ENCODE peak calls at places on chromosomes 16 and 17, in nine cellular contexts. One of them, this sample, is unnamed.

GRCh38 chr17:81401727-81402529 is 6.7 kb downstream of the BAHCC1 start:
- DNase-seq in GM06990: no peak
- DNase-seq in AG09319: no peak
- DNase-seq in bronchial epithelial cell: no peak
- DNase-seq in PC-3: peak
- DNase-seq in AG10803: peak
- DNase-seq in AG04450: no peak
- DNase-seq in tibial nerve: no peak
- DNase-seq in pancreas: no peak
- DNase-seq in this sample: no peak

GRCh38 chr16:89320717-89321501 is 103.4 kb downstream of the ZNF778 start:
- DNase-seq in GM06990: no peak
- DNase-seq in AG09319: no peak
- DNase-seq in bronchial epithelial cell: peak
- DNase-seq in PC-3: peak
- DNase-seq in AG10803: no peak
- DNase-seq in AG04450: no peak
- DNase-seq in tibial nerve: no peak
- DNase-seq in pancreas: peak
- DNase-seq in this sample: no peak

GRCh38 chr16:22206847-22207714 is 1.0 kb downstream of the EEF2K start:
- DNase-seq in GM06990: peak
- DNase-seq in AG09319: no peak
- DNase-seq in bronchial epithelial cell: peak
- DNase-seq in PC-3: peak
- DNase-seq in AG10803: peak
- DNase-seq in AG04450: no peak
- DNase-seq in tibial nerve: peak
- DNase-seq in pancreas: peak
- DNase-seq in this sample: no peak

GRCh38 chr17:15456972-15457722 is 10.3 kb downstream of the CDRT4 start:
- DNase-seq in GM06990: no peak
- DNase-seq in AG09319: peak
- DNase-seq in bronchial epithelial cell: no peak
- DNase-seq in PC-3: peak
- DNase-seq in AG10803: peak
- DNase-seq in AG04450: peak
- DNase-seq in tibial nerve: peak
- DNase-seq in pancreas: peak
- DNase-seq in this sample: peak

GRCh38 chr16:10752843-10753523 is 9.3 kb downstream of the NUBP1 start:
- DNase-seq in GM06990: peak
- DNase-seq in AG09319: no peak
- DNase-seq in bronchial epithelial cell: no peak
- DNase-seq in PC-3: no peak
- DNase-seq in AG10803: no peak
- DNase-seq in AG04450: no peak
- DNase-seq in tibial nerve: peak
- DNase-seq in pancreas: no peak
- DNase-seq in this sample: no peak

GRCh38 chr17:64741038-64741641 is 79.0 kb upstream of the SMURF2 start:
- DNase-seq in GM06990: no peak
- DNase-seq in AG09319: no peak
- DNase-seq in bronchial epithelial cell: no peak
- DNase-seq in PC-3: no peak
- DNase-seq in AG10803: peak
- DNase-seq in AG04450: peak
- DNase-seq in tibial nerve: no peak
- DNase-seq in pancreas: peak
- DNase-seq in this sample: no peak

GRCh38 chr17:81285179-81285878 is 9.8 kb downstream of the SLC38A10 start:
- DNase-seq in GM06990: peak
- DNase-seq in AG09319: no peak
- DNase-seq in bronchial epithelial cell: no peak
- DNase-seq in PC-3: no peak
- DNase-seq in AG10803: peak
- DNase-seq in AG04450: no peak
- DNase-seq in tibial nerve: peak
- DNase-seq in pancreas: no peak
- DNase-seq in this sample: no peak

GRCh38 chr17:67993998-67994361 is 2.3 kb downstream of the C17orf58 start:
- DNase-seq in GM06990: no peak
- DNase-seq in AG09319: no peak
- DNase-seq in bronchial epithelial cell: no peak
- DNase-seq in PC-3: no peak
- DNase-seq in AG10803: no peak
- DNase-seq in AG04450: no peak
- DNase-seq in tibial nerve: no peak
- DNase-seq in pancreas: no peak
- DNase-seq in this sample: no peak

GRCh38 chr17:8133941-8134340 is 10.0 kb upstream of the HES7 start:
- DNase-seq in GM06990: no peak
- DNase-seq in AG09319: no peak
- DNase-seq in bronchial epithelial cell: no peak
- DNase-seq in PC-3: no peak
- DNase-seq in AG10803: no peak
- DNase-seq in AG04450: no peak
- DNase-seq in tibial nerve: no peak
- DNase-seq in pancreas: no peak
- DNase-seq in this sample: no peak

GRCh38 chr16:23607740-23608139 is 11.6 kb upstream of the NDUFAB1 start:
- DNase-seq in GM06990: no peak
- DNase-seq in AG09319: no peak
- DNase-seq in bronchial epithelial cell: peak
- DNase-seq in PC-3: peak
- DNase-seq in AG10803: no peak
- DNase-seq in AG04450: no peak
- DNase-seq in tibial nerve: no peak
- DNase-seq in pancreas: no peak
- DNase-seq in this sample: no peak

GRCh38 chr16:9092963-9093477 is 1.6 kb downstream of the HAPSTR1 start:
- DNase-seq in GM06990: peak
- DNase-seq in AG09319: no peak
- DNase-seq in bronchial epithelial cell: no peak
- DNase-seq in PC-3: no peak
- DNase-seq in AG10803: no peak
- DNase-seq in AG04450: no peak
- DNase-seq in tibial nerve: no peak
- DNase-seq in pancreas: peak
- DNase-seq in this sample: no peak

GRCh38 chr17:68383443-68384321 is 73.6 kb downstream of the WIPI1 start:
- DNase-seq in GM06990: no peak
- DNase-seq in AG09319: peak
- DNase-seq in bronchial epithelial cell: no peak
- DNase-seq in PC-3: peak
- DNase-seq in AG10803: peak
- DNase-seq in AG04450: peak
- DNase-seq in tibial nerve: no peak
- DNase-seq in pancreas: no peak
- DNase-seq in this sample: peak

GRCh38 chr17:21525464-21526130 is 149.4 kb downstream of the KCNJ12 start:
- DNase-seq in GM06990: no peak
- DNase-seq in AG09319: no peak
- DNase-seq in bronchial epithelial cell: no peak
- DNase-seq in PC-3: no peak
- DNase-seq in AG10803: no peak
- DNase-seq in AG04450: no peak
- DNase-seq in tibial nerve: no peak
- DNase-seq in pancreas: no peak
- DNase-seq in this sample: no peak

GRCh38 chr16:81335669-81336068 is 20.9 kb downstream of the GAN start:
- DNase-seq in GM06990: peak
- DNase-seq in AG09319: no peak
- DNase-seq in bronchial epithelial cell: no peak
- DNase-seq in PC-3: no peak
- DNase-seq in AG10803: no peak
- DNase-seq in AG04450: no peak
- DNase-seq in tibial nerve: no peak
- DNase-seq in pancreas: no peak
- DNase-seq in this sample: no peak

GRCh38 chr17:10469459-10469858 is at the start of gene MYH4:
- DNase-seq in GM06990: no peak
- DNase-seq in AG09319: no peak
- DNase-seq in bronchial epithelial cell: no peak
- DNase-seq in PC-3: no peak
- DNase-seq in AG10803: no peak
- DNase-seq in AG04450: no peak
- DNase-seq in tibial nerve: no peak
- DNase-seq in pancreas: no peak
- DNase-seq in this sample: no peak

GRCh38 chr17:62109378-62109902 is 44.4 kb upstream of the MED13 start:
- DNase-seq in GM06990: peak
- DNase-seq in AG09319: peak
- DNase-seq in bronchial epithelial cell: peak
- DNase-seq in PC-3: peak
- DNase-seq in AG10803: peak
- DNase-seq in AG04450: peak
- DNase-seq in tibial nerve: no peak
- DNase-seq in pancreas: peak
- DNase-seq in this sample: peak

GRCh38 chr17:70956731-70957130 is 787.4 kb downstream of the KCNJ2 start:
- DNase-seq in GM06990: no peak
- DNase-seq in AG09319: no peak
- DNase-seq in bronchial epithelial cell: no peak
- DNase-seq in PC-3: no peak
- DNase-seq in AG10803: peak
- DNase-seq in AG04450: no peak
- DNase-seq in tibial nerve: no peak
- DNase-seq in pancreas: no peak
- DNase-seq in this sample: no peak

GRCh38 chr17:17792551-17793377 is 44.0 kb downstream of the SREBF1 start:
- DNase-seq in GM06990: no peak
- DNase-seq in AG09319: no peak
- DNase-seq in bronchial epithelial cell: peak
- DNase-seq in PC-3: peak
- DNase-seq in AG10803: peak
- DNase-seq in AG04450: no peak
- DNase-seq in tibial nerve: no peak
- DNase-seq in pancreas: no peak
- DNase-seq in this sample: no peak
- TF ChIP-seq CTCF in GM06990: no peak
- TF ChIP-seq CTCF in AG09319: no peak
- TF ChIP-seq CTCF in bronchial epithelial cell: no peak
- TF ChIP-seq CTCF in PC-3: no peak
- TF ChIP-seq CTCF in AG10803: no peak
- TF ChIP-seq CTCF in AG04450: no peak
- TF ChIP-seq CTCF in tibial nerve: no peak
- TF ChIP-seq CTCF in pancreas: no peak
- TF ChIP-seq CTCF in this sample: no peak

GRCh38 chr16:86296263-86296662 is 214.1 kb upstream of the FOXF1 start:
- DNase-seq in GM06990: no peak
- DNase-seq in AG09319: no peak
- DNase-seq in bronchial epithelial cell: no peak
- DNase-seq in PC-3: no peak
- DNase-seq in AG10803: no peak
- DNase-seq in AG04450: no peak
- DNase-seq in tibial nerve: no peak
- DNase-seq in pancreas: no peak
- DNase-seq in this sample: no peak
- TF ChIP-seq CTCF in GM06990: no peak
- TF ChIP-seq CTCF in AG09319: no peak
- TF ChIP-seq CTCF in bronchial epithelial cell: no peak
- TF ChIP-seq CTCF in PC-3: no peak
- TF ChIP-seq CTCF in AG10803: no peak
- TF ChIP-seq CTCF in AG04450: no peak
- TF ChIP-seq CTCF in tibial nerve: no peak
- TF ChIP-seq CTCF in pancreas: no peak
- TF ChIP-seq CTCF in this sample: no peak

DNA sequence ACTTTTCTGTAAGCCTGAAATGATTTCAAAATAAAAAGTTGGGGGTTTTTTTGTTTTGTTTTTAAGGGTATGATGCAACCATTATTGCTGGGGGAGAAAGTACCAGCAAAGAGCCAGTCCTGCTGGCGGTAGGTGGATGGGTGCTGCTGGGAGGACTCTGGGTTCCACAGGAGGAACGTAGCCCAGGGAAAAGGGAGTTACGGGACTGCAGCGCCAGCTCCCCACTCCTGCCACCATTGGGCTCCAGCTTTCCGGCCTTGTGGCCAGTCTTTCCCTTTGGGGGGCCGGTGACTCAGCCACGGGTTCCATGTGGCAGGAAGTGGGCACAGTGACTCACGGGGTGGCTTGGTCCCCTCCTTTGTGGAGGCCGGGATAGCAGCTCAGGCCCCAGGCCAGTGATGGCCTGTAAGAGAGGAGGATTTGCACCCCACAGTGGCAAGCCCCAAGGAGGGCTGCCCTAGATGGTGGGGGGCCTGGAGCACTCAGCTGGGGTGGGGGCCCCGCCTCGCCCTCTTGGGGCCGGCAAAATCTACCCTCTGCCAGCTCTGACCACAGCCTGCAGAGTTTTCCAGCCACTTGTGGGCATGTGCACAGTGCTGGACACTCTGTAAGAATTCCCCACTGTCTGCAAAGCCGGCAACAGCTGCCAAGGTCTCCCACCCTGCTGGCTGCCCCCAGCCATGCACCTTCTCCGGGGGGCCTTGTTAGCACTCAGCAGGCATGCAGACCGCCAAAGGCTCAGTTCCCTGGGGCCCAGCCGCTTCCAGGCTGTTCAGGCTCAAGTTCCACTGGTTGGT is 30.4 kb downstream of the SOCS3 start:
- DNase-seq in GM06990: no peak
- DNase-seq in AG09319: no peak
- DNase-seq in bronchial epithelial cell: peak
- DNase-seq in PC-3: peak
- DNase-seq in AG10803: peak
- DNase-seq in AG04450: no peak
- DNase-seq in tibial nerve: no peak
- DNase-seq in pancreas: no peak
- DNase-seq in this sample: peak
- TF ChIP-seq CTCF in GM06990: no peak
- TF ChIP-seq CTCF in AG09319: no peak
- TF ChIP-seq CTCF in bronchial epithelial cell: no peak
- TF ChIP-seq CTCF in PC-3: no peak
- TF ChIP-seq CTCF in AG10803: peak
- TF ChIP-seq CTCF in AG04450: no peak
- TF ChIP-seq CTCF in tibial nerve: peak
- TF ChIP-seq CTCF in pancreas: no peak
- TF ChIP-seq CTCF in this sample: no peak

DNA sequence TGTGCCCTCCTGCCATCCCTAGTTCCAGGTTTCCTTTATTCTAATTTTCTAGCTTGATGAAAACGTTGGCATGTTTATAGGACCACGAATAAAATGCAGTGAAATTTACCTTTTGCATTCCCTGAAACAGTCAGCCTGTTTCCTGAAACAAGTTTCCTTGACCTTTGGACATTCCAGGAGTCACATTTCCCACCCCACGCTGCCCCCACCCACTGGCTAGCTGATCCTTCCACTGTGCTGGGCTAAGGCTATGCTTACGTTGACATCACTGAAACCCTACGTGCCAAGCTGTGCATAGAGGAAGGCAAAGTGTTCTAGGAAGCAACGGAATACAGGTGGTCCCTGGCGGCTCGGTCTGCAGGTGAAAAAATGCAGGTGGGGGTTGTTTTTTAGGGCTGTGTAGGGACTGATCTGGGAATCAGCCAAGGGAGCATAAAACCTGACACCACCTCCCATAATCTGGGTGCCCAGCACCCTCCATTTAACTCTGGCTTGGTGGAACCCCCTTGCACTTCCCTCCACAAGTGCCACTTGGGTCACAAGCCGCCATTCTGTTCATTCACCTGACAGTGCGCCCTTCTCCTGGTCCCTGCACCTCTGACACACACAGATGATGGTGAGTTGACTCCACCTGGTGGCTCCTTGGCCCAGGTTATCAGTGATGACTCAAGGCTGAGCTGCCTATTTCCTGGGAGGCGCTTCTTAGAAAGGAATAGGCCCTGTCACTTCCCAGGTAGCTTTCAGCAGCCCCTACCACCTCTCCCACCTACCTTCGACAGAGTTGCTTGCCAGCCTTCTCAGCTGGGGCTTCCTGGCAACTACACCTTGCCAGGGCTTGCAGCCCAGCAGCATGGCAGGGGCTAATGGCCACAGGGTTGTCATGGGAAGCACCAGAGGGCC is 83.7 kb downstream of the N4BP1 start:
- DNase-seq in GM06990: no peak
- DNase-seq in AG09319: no peak
- DNase-seq in bronchial epithelial cell: peak
- DNase-seq in PC-3: peak
- DNase-seq in AG10803: no peak
- DNase-seq in AG04450: no peak
- DNase-seq in tibial nerve: no peak
- DNase-seq in pancreas: peak
- DNase-seq in this sample: no peak
- TF ChIP-seq CTCF in GM06990: peak
- TF ChIP-seq CTCF in AG09319: no peak
- TF ChIP-seq CTCF in bronchial epithelial cell: peak
- TF ChIP-seq CTCF in PC-3: peak
- TF ChIP-seq CTCF in AG10803: peak
- TF ChIP-seq CTCF in AG04450: peak
- TF ChIP-seq CTCF in tibial nerve: no peak
- TF ChIP-seq CTCF in pancreas: no peak
- TF ChIP-seq CTCF in this sample: peak

This sample was measured in AG09309.